ENCODE peak calls at places on chromosomes 6 and 20, in five cellular contexts. C, L, Q, E and A are unnamed samples.

GRCh38 chr6:136547336-136547735 is 2.9 kb downstream of the MAP7 start:
- DNase-seq in Q (peak), E (no peak), L (no peak), C (peak), A (no peak)

GRCh38 chr6:85124472-85125428 is 325.1 kb upstream of the NT5E start:
- DNase-seq in E (no peak), C (no peak), Q (no peak), L (no peak), A (no peak)

GRCh38 chr20:61500791-61501321 is 248.8 kb downstream of the CDH4 start:
- DNase-seq in E (no peak), L (no peak), C (no peak), Q (no peak), A (no peak)

GRCh38 chr6:1913572-1913971 is 303.9 kb downstream of the FOXC1 start:
- DNase-seq in Q (no peak), L (no peak), E (no peak), C (no peak), A (no peak)

GRCh38 chr20:31869942-31870702 is at the start of the genes DUSP15 and TTLL9:
- DNase-seq in L (peak), Q (peak), E (peak), C (peak), A (peak)

GRCh38 chr6:148611213-148611612 is 135.6 kb upstream of the UST start:
- DNase-seq in C (no peak), L (peak), E (no peak), Q (no peak), A (peak)

GRCh38 chr6:36822506-36823269 is 16.6 kb downstream of the CPNE5 start:
- DNase-seq in L (no peak), Q (peak), C (no peak), E (no peak), A (no peak)

GRCh38 chr6:54992789-54993188 is 146.2 kb downstream of the FAM83B start:
- DNase-seq in L (no peak), Q (peak), E (no peak), C (peak), A (no peak)

GRCh38 chr6:160077526-160077925 is 44.1 kb upstream of the SLC22A1 start:
- DNase-seq in E (no peak), C (no peak), Q (no peak), L (no peak), A (no peak)

GRCh38 chr6:44176130-44176934 is 17.7 kb downstream of the CAPN11 start:
- DNase-seq in Q (no peak), C (peak), L (no peak), E (no peak), A (no peak)

GRCh38 chr6:140311146-140311545 is 936.7 kb upstream of the CITED2 start:
- DNase-seq in E (no peak), Q (no peak), L (no peak), C (no peak), A (no peak)

GRCh38 chr20:63953764-63954429 is 2.3 kb downstream of the UCKL1 start:
- DNase-seq in Q (no peak), E (no peak), L (no peak), C (no peak), A (no peak)

GRCh38 chr6:113122060-113122459 is 735.1 kb upstream of the MARCKS start:
- DNase-seq in C (peak), E (no peak), L (no peak), Q (peak), A (no peak)

GRCh38 chr6:129055796-129056195 is 172.9 kb downstream of the LAMA2 start:
- DNase-seq in L (no peak), E (no peak), C (no peak), Q (no peak), A (no peak)

GRCh38 chr20:37445041-37445440 is 76.0 kb upstream of the NNAT start:
- DNase-seq in Q (no peak), L (no peak), E (no peak), C (no peak), A (no peak)

GRCh38 chr6:135600931-135601330 is 103.4 kb upstream of the AHI1 start:
- DNase-seq in C (no peak), E (no peak), L (no peak), Q (no peak), A (no peak)

GRCh38 chr6:44652551-44652950 is 265.0 kb downstream of the CDC5L start:
- DNase-seq in E (no peak), C (no peak), L (no peak), Q (no peak), A (no peak)

GRCh38 chr6:108133594-108134179 is 32.1 kb upstream of the NR2E1 start:
- DNase-seq in C (peak), L (peak), E (no peak), Q (peak), A (peak)

GRCh38 chr6:46032112-46032998 is 16.7 kb upstream of the CLIC5 start:
- DNase-seq in Q (no peak), E (no peak), L (no peak), C (no peak), A (no peak)